ENCODE peak calls at places on chromosomes 7 and 10, in five cellular contexts. One of them, this sample, is unnamed.

GRCh38 chr10:75417522-75417927 is 13.9 kb upstream of the LRMDA start:
- DNase-seq in K562: no peak
- DNase-seq in GM12878: no peak
- DNase-seq in H1: peak; percentile 61
- DNase-seq in HepG2: no peak
- DNase-seq in this sample: peak; percentile 87

GRCh38 chr7:141649865-141650499 is 52.0 kb downstream of the DENND11 start:
- DNase-seq in HepG2: peak; percentile 41
- DNase-seq in K562: peak; percentile 68
- DNase-seq in H1: no peak
- DNase-seq in GM12878: peak; percentile 40
- DNase-seq in this sample: peak; percentile 91

GRCh38 chr10:110781139-110781538 is 90.6 kb upstream of the PDCD4 start:
- DNase-seq in HepG2: no peak
- DNase-seq in GM12878: no peak
- DNase-seq in K562: no peak
- DNase-seq in H1: no peak
- DNase-seq in this sample: no peak

GRCh38 chr10:55668326-55668922 is 692.6 kb downstream of the ZWINT start:
- DNase-seq in HepG2: peak; percentile 18
- DNase-seq in K562: no peak
- DNase-seq in H1: no peak
- DNase-seq in GM12878: no peak
- DNase-seq in this sample: peak; percentile 77

GRCh38 chr10:127527891-127528290 is 21.2 kb upstream of the NPS start:
- DNase-seq in HepG2: no peak
- DNase-seq in K562: no peak
- DNase-seq in H1: no peak
- DNase-seq in GM12878: no peak
- DNase-seq in this sample: no peak

GRCh38 chr10:9305018-9305655 is 1250.6 kb downstream of the GATA3 start:
- DNase-seq in HepG2: peak; percentile 9
- DNase-seq in H1: no peak
- DNase-seq in K562: no peak
- DNase-seq in GM12878: no peak
- DNase-seq in this sample: peak; percentile 51

GRCh38 chr7:45589061-45589460 is 14.9 kb downstream of the ADCY1 start:
- DNase-seq in HepG2: no peak
- DNase-seq in K562: no peak
- DNase-seq in H1: no peak
- DNase-seq in GM12878: no peak
- DNase-seq in this sample: no peak

GRCh38 chr10:21518629-21519321 is 6.7 kb downstream of the SKIDA1 start:
- DNase-seq in H1: no peak
- DNase-seq in GM12878: no peak
- DNase-seq in HepG2: no peak
- DNase-seq in K562: no peak
- DNase-seq in this sample: no peak

GRCh38 chr10:124906551-124907001 is 35.3 kb upstream of the ZRANB1 start:
- DNase-seq in K562: no peak
- DNase-seq in GM12878: no peak
- DNase-seq in HepG2: no peak
- DNase-seq in H1: no peak
- DNase-seq in this sample: no peak

GRCh38 chr7:132368246-132368900 is 207.9 kb downstream of the PLXNA4 start:
- DNase-seq in K562: no peak
- DNase-seq in H1: no peak
- DNase-seq in HepG2: no peak
- DNase-seq in GM12878: no peak
- DNase-seq in this sample: no peak

GRCh38 chr10:48466611-48467240 is 138.1 kb downstream of the ARHGAP22 start:
- DNase-seq in HepG2: no peak
- DNase-seq in GM12878: no peak
- DNase-seq in H1: peak; percentile 69
- DNase-seq in K562: no peak
- DNase-seq in this sample: peak; percentile 69

GRCh38 chr10:8473205-8473604 is 418.7 kb downstream of the GATA3 start:
- DNase-seq in H1: no peak
- DNase-seq in K562: no peak
- DNase-seq in HepG2: no peak
- DNase-seq in GM12878: no peak
- DNase-seq in this sample: no peak

GRCh38 chr7:17608114-17608833 is 309.8 kb downstream of the AHR start:
- DNase-seq in GM12878: no peak
- DNase-seq in HepG2: no peak
- DNase-seq in H1: no peak
- DNase-seq in K562: no peak
- DNase-seq in this sample: no peak

GRCh38 chr10:103558916-103559315 is 65.4 kb downstream of the NEURL1 start:
- DNase-seq in GM12878: no peak
- DNase-seq in K562: no peak
- DNase-seq in HepG2: no peak
- DNase-seq in H1: no peak
- DNase-seq in this sample: no peak

GRCh38 chr7:32905175-32905662 is 13.7 kb upstream of the KBTBD2 start:
- DNase-seq in H1: peak; percentile 68
- DNase-seq in K562: peak; percentile 81
- DNase-seq in HepG2: no peak
- DNase-seq in GM12878: no peak
- DNase-seq in this sample: peak; percentile 98

GRCh38 chr7:148581685-148582084 is 8.9 kb upstream of the C7orf33 start:
- DNase-seq in HepG2: no peak
- DNase-seq in K562: no peak
- DNase-seq in GM12878: no peak
- DNase-seq in H1: no peak
- DNase-seq in this sample: no peak

GRCh38 chr10:47123889-47124288 is 176.1 kb upstream of the GDF10 start:
- DNase-seq in K562: no peak
- DNase-seq in HepG2: no peak
- DNase-seq in H1: peak; percentile 28
- DNase-seq in GM12878: no peak
- DNase-seq in this sample: no peak

GRCh38 chr10:35192645-35193249 is 66.1 kb downstream of the CREM start:
- DNase-seq in GM12878: no peak
- DNase-seq in K562: no peak
- DNase-seq in HepG2: no peak
- DNase-seq in H1: no peak
- DNase-seq in this sample: no peak

GRCh38 chr10:35194471-35194870 is 67.8 kb downstream of the CREM start:
- DNase-seq in GM12878: no peak
- DNase-seq in HepG2: no peak
- DNase-seq in K562: no peak
- DNase-seq in H1: no peak
- DNase-seq in this sample: no peak

GRCh38 chr10:35195361-35196306 is 69.0 kb downstream of the CREM start:
- DNase-seq in HepG2: peak; percentile 78
- DNase-seq in K562: peak; percentile 50
- DNase-seq in GM12878: peak; percentile 83
- DNase-seq in H1: no peak
- DNase-seq in this sample: peak; percentile 88

GRCh38 chr10:35191523-35191922 is 64.9 kb downstream of the CREM start:
- DNase-seq in K562: peak; percentile 26
- DNase-seq in H1: no peak
- DNase-seq in GM12878: no peak
- DNase-seq in HepG2: no peak
- DNase-seq in this sample: no peak

DNA sequence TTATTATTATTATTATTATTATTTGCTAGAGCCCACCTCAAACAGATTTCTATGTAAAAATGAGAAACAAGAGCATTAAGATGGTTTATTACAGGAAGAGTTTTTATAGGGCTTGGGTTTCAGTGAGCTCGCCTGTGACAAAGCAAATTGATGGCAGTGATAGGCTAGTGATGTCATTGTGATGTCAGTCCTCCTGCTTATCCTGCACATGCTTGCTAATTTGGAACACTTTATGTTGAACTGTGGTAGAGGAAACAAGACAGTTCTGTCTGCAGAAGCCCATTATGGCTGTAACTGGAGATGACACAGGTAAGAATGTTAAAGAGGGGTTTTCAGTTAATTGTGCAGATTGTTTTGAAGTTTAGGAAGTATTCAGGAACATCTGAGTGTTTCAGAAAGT is 68.3 kb downstream of the CREM start:
- DNase-seq in HepG2: no peak
- DNase-seq in K562: peak; percentile 52
- DNase-seq in GM12878: no peak
- DNase-seq in H1: no peak
- DNase-seq in this sample: no peak
- TF ChIP-seq CREB1 in HepG2: peak; percentile 31
- TF ChIP-seq CREB1 in K562: peak; percentile 95
- TF ChIP-seq CREB1 in GM12878: peak; percentile 90
- TF ChIP-seq CREB1 in H1: peak; percentile 69
- TF ChIP-seq CREB1 in this sample: peak; percentile 38

GRCh38 chr10:77855404-77856155 is 71.0 kb downstream of the DLG5 start:
- DNase-seq in K562: no peak
- DNase-seq in H1: no peak
- DNase-seq in GM12878: no peak
- DNase-seq in HepG2: no peak
- DNase-seq in this sample: no peak
- TF ChIP-seq POLR2AphosphoS5 in K562: no peak
- TF ChIP-seq POLR2AphosphoS5 in H1: no peak
- TF ChIP-seq POLR2AphosphoS5 in GM12878: no peak
- TF ChIP-seq POLR2AphosphoS5 in HepG2: no peak
- TF ChIP-seq POLR2AphosphoS5 in this sample: no peak

DNA sequence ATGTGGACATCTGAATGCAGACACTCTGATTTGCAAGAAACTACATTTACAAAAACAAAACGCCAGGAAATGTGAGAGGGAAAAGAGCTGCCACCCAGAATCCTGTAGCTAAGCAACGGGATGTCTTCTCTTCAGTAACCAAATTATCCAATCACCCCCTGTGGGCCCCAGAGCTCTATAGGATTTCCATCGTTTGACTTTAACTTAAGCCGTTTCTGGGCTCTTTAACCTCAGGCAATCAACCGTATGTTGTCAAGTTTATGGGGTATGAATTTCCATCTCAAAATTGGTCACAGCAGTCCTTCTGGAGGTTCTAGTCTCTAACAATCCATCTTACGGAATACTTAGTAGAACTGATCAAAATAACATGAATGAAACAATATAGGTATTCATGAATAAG is 240.4 kb downstream of the ETV1 start:
- DNase-seq in GM12878: no peak
- DNase-seq in HepG2: no peak
- DNase-seq in H1: no peak
- DNase-seq in K562: no peak
- DNase-seq in this sample: peak; percentile 81
- H2AFZ ChIP-seq in GM12878: no peak overlapping the region
- H2AFZ ChIP-seq in HepG2: no peak overlapping the region
- H2AFZ ChIP-seq in H1: no peak overlapping the region
- H2AFZ ChIP-seq in K562: no peak overlapping the region
- H2AFZ ChIP-seq in this sample: no peak overlapping the region

GRCh38 chr7:128941323-128941890 is 3.7 kb downstream of the IRF5 start:
- DNase-seq in HepG2: no peak
- DNase-seq in GM12878: no peak
- DNase-seq in H1: peak; percentile 42
- DNase-seq in K562: no peak
- DNase-seq in this sample: no peak

GRCh38 chr7:128939861-128940410 is 2.2 kb downstream of the IRF5 start:
- DNase-seq in HepG2: no peak
- DNase-seq in GM12878: no peak
- DNase-seq in H1: no peak
- DNase-seq in K562: peak; percentile 58
- DNase-seq in this sample: no peak

GRCh38 chr7:128939075-128939860 is 1.5 kb downstream of the IRF5 start:
- DNase-seq in HepG2: no peak
- DNase-seq in GM12878: peak; percentile 65
- DNase-seq in K562: no peak
- DNase-seq in H1: no peak
- DNase-seq in this sample: no peak

GRCh38 chr7:128941946-128942526 is 4.3 kb downstream of the IRF5 start:
- DNase-seq in K562: no peak
- DNase-seq in HepG2: no peak
- DNase-seq in H1: peak; percentile 41
- DNase-seq in GM12878: no peak
- DNase-seq in this sample: no peak

DNA sequence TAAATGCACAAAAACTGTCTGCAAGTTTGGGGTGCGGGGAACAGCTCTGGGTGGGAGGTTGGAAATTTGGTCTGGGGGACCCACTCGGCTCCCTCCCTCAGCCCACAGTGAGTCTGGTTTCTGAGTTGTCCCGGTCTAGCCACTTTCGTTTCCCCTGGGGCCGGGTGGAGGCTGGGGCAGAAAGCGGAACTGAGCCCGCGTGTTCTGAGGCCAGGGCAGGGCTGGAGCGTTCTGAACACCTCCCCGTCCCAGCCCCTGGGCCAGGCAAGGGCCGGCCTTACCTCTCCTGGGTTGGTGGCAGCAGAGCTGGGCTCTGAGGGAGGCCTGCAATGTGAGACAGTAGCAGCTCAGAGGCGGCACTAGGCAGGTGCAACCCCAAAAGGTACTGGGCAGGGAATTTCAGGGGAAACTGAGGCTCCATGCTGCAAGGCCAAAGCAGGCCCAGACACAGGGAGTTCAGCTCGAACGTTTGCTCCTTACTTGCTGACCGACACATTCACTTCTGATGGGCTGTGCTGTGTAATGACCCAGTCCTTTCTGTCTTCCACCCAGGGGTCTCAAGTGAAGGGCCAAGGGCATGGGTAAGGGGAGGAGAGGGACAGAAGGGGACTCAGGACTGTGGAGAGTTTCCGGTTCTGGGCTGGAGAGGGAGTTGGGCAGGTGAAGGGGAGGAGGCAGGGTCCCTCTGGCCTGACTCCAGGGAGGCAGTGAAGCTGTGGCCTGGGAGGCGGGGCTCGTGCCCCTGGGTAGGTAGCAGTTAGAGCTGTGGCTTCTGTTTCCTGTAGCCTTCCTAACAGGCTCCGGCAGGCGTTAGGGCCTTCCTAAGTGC is 3.0 kb downstream of the IRF5 start:
- DNase-seq in HepG2: no peak
- DNase-seq in H1: peak; percentile 50
- DNase-seq in K562: no peak
- DNase-seq in GM12878: peak; percentile 66
- DNase-seq in this sample: no peak
- TF ChIP-seq CREB1 in HepG2: no peak
- TF ChIP-seq CREB1 in H1: no peak
- TF ChIP-seq CREB1 in K562: no peak
- TF ChIP-seq CREB1 in GM12878: no peak
- TF ChIP-seq CREB1 in this sample: no peak

This sample was measured in GM23338.